ENCODE peak calls at places on chromosome 17, in eight cellular contexts. B, P, V, H, K, L, A and I are unnamed samples. For H3K4me1 and H3K36me3, the result is how much of the 10 kb centered on the place peaks cover.

GRCh38 chr17:76022285-76022684 is 4.8 kb downstream of the EVPL start:
- DNase-seq in V (no peak), B (no peak), P (no peak), A (no peak), L (no peak), K (no peak), H (no peak), I (no peak)

GRCh38 chr17:51428668-51429486 is 168.5 kb downstream of the UTP18 start:
- DNase-seq in B (no peak), L (no peak), K (no peak), A (no peak), H (no peak), P (no peak), V (no peak), I (no peak)

GRCh38 chr17:7004398-7005253 is 7.8 kb upstream of the RNASEK start:
- DNase-seq in L (peak), V (peak), P (no peak), H (no peak), A (peak), B (no peak), K (peak), I (peak)

GRCh38 chr17:78329263-78330059 is 30.4 kb downstream of the SOCS3 start:
- DNase-seq in H (no peak), B (no peak), P (no peak), L (peak), A (no peak), K (peak), V (no peak), I (no peak)

GRCh38 chr17:164536-165235 is 16.8 kb downstream of the DOC2B start:
- DNase-seq in V (no peak), A (no peak), H (peak), P (peak), B (no peak), K (peak), L (peak), I (no peak)

GRCh38 chr17:14038206-14038605 is 31.1 kb upstream of the COX10 start:
- DNase-seq in K (no peak), L (no peak), P (no peak), A (no peak), B (no peak), V (no peak), H (no peak), I (no peak)

GRCh38 chr17:52965856-52966255 is 807.3 kb upstream of the CA10 start:
- DNase-seq in L (no peak), B (no peak), V (no peak), P (no peak), A (no peak), H (no peak), K (no peak), I (no peak)

GRCh38 chr17:78359216-78359935 is 501 bp downstream of the SOCS3 start:
- DNase-seq in P (no peak), B (peak), V (peak), L (peak), H (no peak), K (peak), A (no peak), I (peak)

GRCh38 chr17:21160401-21160800 is 33.6 kb downstream of the DHRS7B start:
- DNase-seq in P (no peak), V (no peak), A (no peak), H (no peak), B (no peak), L (no peak), K (no peak), I (no peak)

GRCh38 chr17:21162394-21162775 is 35.6 kb downstream of the DHRS7B start:
- DNase-seq in H (no peak), A (no peak), P (no peak), B (no peak), K (no peak), L (no peak), V (no peak), I (no peak)

GRCh38 chr17:21164226-21165019 is 37.7 kb downstream of the DHRS7B start:
- DNase-seq in L (no peak), V (no peak), H (no peak), K (no peak), A (no peak), B (no peak), P (no peak), I (no peak)

GRCh38 chr17:21161498-21162393 is 35.0 kb downstream of the DHRS7B start:
- DNase-seq in L (no peak), A (no peak), V (no peak), K (no peak), H (no peak), B (no peak), P (no peak), I (no peak)

DNA sequence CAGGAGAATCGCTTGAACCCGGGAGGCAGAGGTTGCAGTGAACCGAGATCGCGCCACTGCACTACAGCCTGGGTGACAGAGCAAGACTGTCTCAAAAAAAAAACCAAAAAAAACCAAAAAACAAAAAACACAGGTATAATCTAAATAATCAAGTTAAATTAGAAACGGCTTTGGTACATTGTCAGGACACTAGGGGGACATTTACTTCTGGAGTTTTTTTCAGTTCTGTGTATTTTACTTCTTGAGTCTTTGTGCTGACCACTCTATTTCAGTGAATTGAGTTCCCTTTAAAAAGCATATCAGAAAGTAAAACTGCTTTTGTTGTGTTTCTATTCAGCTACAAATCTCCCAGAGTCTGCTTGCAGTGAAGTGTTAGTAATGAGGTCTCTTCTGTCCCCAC is 36.3 kb downstream of the DHRS7B start:
- DNase-seq in H (no peak), A (no peak), V (no peak), L (no peak), P (no peak), K (no peak), B (no peak), I (no peak)
- H3K27ac ChIP-seq in H (no peak), A (no peak), V (no peak), L (peak), P (no peak), K (no peak), B (peak), I (no peak)

DNA sequence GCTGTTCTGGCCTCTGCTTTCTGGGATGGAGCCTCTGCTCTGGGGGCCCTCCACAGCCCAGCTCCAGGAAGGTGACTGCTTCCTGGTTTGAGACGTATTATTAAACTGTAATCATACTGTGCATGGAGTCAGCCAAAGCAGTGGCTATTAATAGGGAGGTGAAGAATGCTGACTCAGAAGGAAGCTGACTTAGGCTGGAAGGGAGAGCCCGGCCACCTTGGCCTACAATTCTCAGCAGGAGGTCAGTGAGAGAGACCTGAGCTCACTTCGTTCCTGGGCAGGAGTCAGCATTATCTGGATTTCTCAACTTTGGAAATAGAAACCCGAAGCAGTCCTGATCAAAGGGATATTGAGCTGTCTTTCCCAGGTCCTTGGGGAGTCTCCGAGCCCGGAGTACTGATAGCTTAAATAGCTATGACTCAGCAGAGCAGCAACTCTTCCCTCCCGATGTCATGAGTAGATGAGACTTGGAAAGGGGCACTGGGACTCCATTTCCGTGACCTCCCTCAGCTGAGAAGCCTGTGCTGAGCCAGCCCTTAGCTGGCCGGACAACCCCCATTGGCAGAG is 91.8 kb downstream of the YPEL2 start:
- DNase-seq in P (no peak), K (no peak), H (no peak), V (no peak), B (peak), L (peak), A (no peak), I (peak)
- H3K4me1 ChIP-seq in P (under half), K (half or more), H (under half), V (under half), B (half or more), L (half or more), A (under half), I (under half)

DNA sequence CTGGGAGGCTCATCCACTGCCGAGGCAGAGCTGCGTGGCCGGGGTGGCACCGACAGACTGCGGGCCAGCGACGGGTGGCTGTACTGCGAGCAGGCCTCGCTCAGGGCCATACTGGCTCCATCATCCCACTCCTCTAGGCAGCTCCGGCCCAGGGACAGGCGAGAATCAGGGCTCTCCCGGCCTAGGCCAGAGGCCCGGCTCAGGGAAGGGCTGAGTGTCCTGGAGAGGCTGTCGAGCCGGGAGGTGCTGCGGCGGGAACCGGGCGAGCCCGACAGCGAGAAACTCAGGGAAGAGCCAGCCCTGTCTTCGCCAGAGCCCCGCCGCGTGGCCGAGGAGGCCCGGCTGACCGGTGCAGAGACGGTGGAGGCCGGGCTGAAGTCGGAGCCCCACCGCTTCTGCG is 37.4 kb downstream of the PIPOX start:
- DNase-seq in H (peak), V (no peak), A (no peak), K (no peak), B (no peak), P (no peak), L (no peak), I (no peak)
- H3K36me3 ChIP-seq in H (under half), V (under half), A (under half), K (under half), B (under half), P (half or more), L (under half), I (under half)

DNA sequence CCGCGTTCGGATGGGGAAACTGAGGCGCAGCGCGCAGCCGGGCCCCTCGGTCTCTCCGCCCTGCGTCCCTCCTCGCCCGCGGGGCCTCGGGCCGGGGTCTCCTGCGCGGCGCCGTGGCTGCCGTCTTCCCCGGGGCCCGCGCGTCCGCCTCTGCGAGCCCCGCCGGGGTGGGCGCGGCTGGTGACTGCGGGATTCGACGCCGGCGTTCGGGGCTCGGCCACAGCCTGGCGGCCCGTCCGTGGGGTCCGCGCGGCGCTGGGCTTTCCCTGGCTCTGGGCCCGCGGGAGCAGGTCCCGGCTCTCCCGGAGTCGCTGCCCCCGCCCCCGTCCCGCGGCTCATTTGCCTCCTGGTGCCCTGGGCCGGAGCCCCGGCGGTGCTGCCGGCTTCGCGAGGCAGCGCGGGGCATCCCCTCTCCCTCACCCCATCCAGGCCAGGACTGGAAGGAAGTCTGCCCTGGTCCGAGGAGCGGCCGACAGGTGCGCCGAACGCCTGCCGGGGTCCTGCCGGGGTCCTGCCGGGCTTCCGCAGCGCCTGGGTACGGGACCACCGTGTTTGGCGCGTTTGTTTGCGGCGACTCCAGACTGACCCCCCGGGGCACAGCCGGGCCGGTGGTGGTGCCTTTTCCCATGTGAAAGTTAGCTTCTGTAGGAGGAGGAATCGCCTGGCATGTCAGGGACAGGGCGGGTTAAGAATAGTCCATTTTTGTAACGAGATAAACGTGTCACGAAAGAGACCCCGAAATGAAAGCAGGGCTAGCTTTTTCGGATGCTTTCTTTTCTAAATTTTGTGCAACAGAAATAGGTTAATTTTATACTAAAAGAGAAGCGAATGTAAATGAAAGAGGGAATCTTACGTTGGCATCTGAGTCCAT is 671 bp downstream of the CHMP6 start:
- DNase-seq in L (no peak), B (no peak), P (no peak), A (no peak), K (peak), H (peak), V (no peak), I (peak)
- H3K27ac ChIP-seq in L (peak), B (peak), P (peak), A (peak), K (no peak), H (peak), V (peak), I (no peak)

GRCh38 chr17:62058611-62059010 is 6.5 kb downstream of the MED13 start:
- DNase-seq in A (no peak), L (no peak), V (no peak), K (no peak), P (no peak), B (no peak), H (no peak), I (no peak)

GRCh38 chr17:62057696-62058095 is 7.4 kb downstream of the MED13 start:
- DNase-seq in L (no peak), H (no peak), K (no peak), P (no peak), A (no peak), V (no peak), B (no peak), I (no peak)

GRCh38 chr17:62062936-62063335 is 2.1 kb downstream of the MED13 start:
- DNase-seq in K (no peak), B (no peak), L (no peak), H (no peak), P (no peak), A (no peak), V (no peak), I (no peak)

GRCh38 chr17:62062313-62062712 is 2.8 kb downstream of the MED13 start:
- DNase-seq in K (no peak), B (no peak), H (no peak), V (no peak), A (no peak), L (no peak), P (no peak), I (no peak)

GRCh38 chr17:62059394-62059793 is 5.7 kb downstream of the MED13 start:
- DNase-seq in A (no peak), L (no peak), P (no peak), K (no peak), H (no peak), B (no peak), V (no peak), I (no peak)
- H3K4me1 ChIP-seq in A (under half), L (half or more), P (under half), K (under half), H (half or more), B (half or more), V (under half), I (under half)

GRCh38 chr17:81103379-81103778 is 61.9 kb upstream of the PVALEF start:
- DNase-seq in K (no peak), H (no peak), P (no peak), B (no peak), V (no peak), L (no peak), A (no peak), I (no peak)
- H3K36me3 ChIP-seq in K (under half), H (half or more), P (under half), B (under half), V (under half), L (under half), A (under half), I (under half)